ENCODE peak calls at places on chromosomes 11 and 22, in nine cellular contexts. One of them, this sample, is unnamed.

GRCh38 chr11:33620423-33621120 is 80.1 kb downstream of the C11orf91 start:
- DNase-seq in heart left ventricle: no peak
- DNase-seq in HFF-Myc: no peak
- DNase-seq in mucosa of descending colon: no peak
- DNase-seq in fibroblast of villous mesenchyme: no peak
- DNase-seq in HCT116: no peak
- DNase-seq in esophagus muscularis mucosa: no peak
- DNase-seq in astrocyte of the cerebellum: peak
- DNase-seq in tibial artery: no peak
- DNase-seq in this sample: no peak

GRCh38 chr11:66346476-66347424 is 679 bp downstream of the B4GAT1 start:
- DNase-seq in heart left ventricle: no peak
- DNase-seq in HFF-Myc: no peak
- DNase-seq in mucosa of descending colon: no peak
- DNase-seq in fibroblast of villous mesenchyme: no peak
- DNase-seq in HCT116: no peak
- DNase-seq in esophagus muscularis mucosa: no peak
- DNase-seq in astrocyte of the cerebellum: no peak
- DNase-seq in tibial artery: no peak
- DNase-seq in this sample: no peak

GRCh38 chr11:23226331-23226909 is 366.1 kb upstream of the CCDC179 start:
- DNase-seq in heart left ventricle: no peak
- DNase-seq in HFF-Myc: peak
- DNase-seq in mucosa of descending colon: no peak
- DNase-seq in fibroblast of villous mesenchyme: peak
- DNase-seq in HCT116: no peak
- DNase-seq in esophagus muscularis mucosa: no peak
- DNase-seq in astrocyte of the cerebellum: no peak
- DNase-seq in tibial artery: no peak
- DNase-seq in this sample: no peak

GRCh38 chr11:110355011-110355744 is 58.8 kb upstream of the RDX start:
- DNase-seq in heart left ventricle: no peak
- DNase-seq in HFF-Myc: no peak
- DNase-seq in mucosa of descending colon: no peak
- DNase-seq in fibroblast of villous mesenchyme: no peak
- DNase-seq in HCT116: no peak
- DNase-seq in esophagus muscularis mucosa: no peak
- DNase-seq in astrocyte of the cerebellum: no peak
- DNase-seq in tibial artery: no peak
- DNase-seq in this sample: no peak

GRCh38 chr22:45884201-45885067 is 92.5 kb downstream of the WNT7B start:
- DNase-seq in heart left ventricle: peak
- DNase-seq in HFF-Myc: no peak
- DNase-seq in mucosa of descending colon: no peak
- DNase-seq in fibroblast of villous mesenchyme: no peak
- DNase-seq in HCT116: no peak
- DNase-seq in esophagus muscularis mucosa: no peak
- DNase-seq in astrocyte of the cerebellum: no peak
- DNase-seq in tibial artery: no peak
- DNase-seq in this sample: no peak

GRCh38 chr11:25065711-25066110 is 568.9 kb downstream of the LUZP2 start:
- DNase-seq in heart left ventricle: no peak
- DNase-seq in HFF-Myc: no peak
- DNase-seq in mucosa of descending colon: no peak
- DNase-seq in fibroblast of villous mesenchyme: no peak
- DNase-seq in HCT116: no peak
- DNase-seq in esophagus muscularis mucosa: no peak
- DNase-seq in astrocyte of the cerebellum: peak
- DNase-seq in tibial artery: no peak
- DNase-seq in this sample: no peak

GRCh38 chr11:121248496-121248895 is 44.1 kb upstream of the SC5D start:
- DNase-seq in heart left ventricle: no peak
- DNase-seq in HFF-Myc: no peak
- DNase-seq in mucosa of descending colon: no peak
- DNase-seq in fibroblast of villous mesenchyme: no peak
- DNase-seq in HCT116: no peak
- DNase-seq in esophagus muscularis mucosa: no peak
- DNase-seq in astrocyte of the cerebellum: no peak
- DNase-seq in tibial artery: no peak
- DNase-seq in this sample: no peak

GRCh38 chr22:43796567-43796966 is 15.5 kb downstream of the EFCAB6 start:
- DNase-seq in heart left ventricle: no peak
- DNase-seq in HFF-Myc: no peak
- DNase-seq in mucosa of descending colon: peak
- DNase-seq in fibroblast of villous mesenchyme: peak
- DNase-seq in HCT116: peak
- DNase-seq in esophagus muscularis mucosa: peak
- DNase-seq in astrocyte of the cerebellum: no peak
- DNase-seq in tibial artery: no peak
- DNase-seq in this sample: no peak

GRCh38 chr11:124643042-124643604 is 20.5 kb downstream of the TBRG1 start:
- DNase-seq in heart left ventricle: no peak
- DNase-seq in HFF-Myc: no peak
- DNase-seq in mucosa of descending colon: no peak
- DNase-seq in fibroblast of villous mesenchyme: no peak
- DNase-seq in HCT116: no peak
- DNase-seq in esophagus muscularis mucosa: no peak
- DNase-seq in astrocyte of the cerebellum: no peak
- DNase-seq in tibial artery: no peak
- DNase-seq in this sample: no peak

GRCh38 chr11:125371451-125371935 is 124.6 kb downstream of the FEZ1 start:
- DNase-seq in heart left ventricle: no peak
- DNase-seq in HFF-Myc: no peak
- DNase-seq in mucosa of descending colon: no peak
- DNase-seq in fibroblast of villous mesenchyme: no peak
- DNase-seq in HCT116: no peak
- DNase-seq in esophagus muscularis mucosa: no peak
- DNase-seq in astrocyte of the cerebellum: no peak
- DNase-seq in tibial artery: no peak
- DNase-seq in this sample: no peak

GRCh38 chr11:106216281-106216680 is 138.8 kb downstream of the AASDHPPT start:
- DNase-seq in heart left ventricle: no peak
- DNase-seq in HFF-Myc: no peak
- DNase-seq in mucosa of descending colon: no peak
- DNase-seq in fibroblast of villous mesenchyme: no peak
- DNase-seq in HCT116: no peak
- DNase-seq in esophagus muscularis mucosa: no peak
- DNase-seq in astrocyte of the cerebellum: no peak
- DNase-seq in tibial artery: no peak
- DNase-seq in this sample: no peak

GRCh38 chr11:16945671-16946469 is 68.3 kb downstream of the PLEKHA7 start:
- DNase-seq in heart left ventricle: peak
- DNase-seq in HFF-Myc: no peak
- DNase-seq in mucosa of descending colon: peak
- DNase-seq in fibroblast of villous mesenchyme: peak
- DNase-seq in HCT116: peak
- DNase-seq in esophagus muscularis mucosa: no peak
- DNase-seq in astrocyte of the cerebellum: peak
- DNase-seq in tibial artery: no peak
- DNase-seq in this sample: no peak

GRCh38 chr11:92216789-92217188 is 7.8 kb upstream of the FAT3 start:
- DNase-seq in heart left ventricle: no peak
- DNase-seq in HFF-Myc: no peak
- DNase-seq in mucosa of descending colon: no peak
- DNase-seq in fibroblast of villous mesenchyme: no peak
- DNase-seq in HCT116: no peak
- DNase-seq in esophagus muscularis mucosa: no peak
- DNase-seq in astrocyte of the cerebellum: no peak
- DNase-seq in tibial artery: no peak
- DNase-seq in this sample: no peak

GRCh38 chr11:37849731-37850130 is 1251.7 kb upstream of the RAG2 start:
- DNase-seq in heart left ventricle: no peak
- DNase-seq in HFF-Myc: no peak
- DNase-seq in mucosa of descending colon: no peak
- DNase-seq in fibroblast of villous mesenchyme: no peak
- DNase-seq in HCT116: no peak
- DNase-seq in esophagus muscularis mucosa: no peak
- DNase-seq in astrocyte of the cerebellum: no peak
- DNase-seq in tibial artery: no peak
- DNase-seq in this sample: no peak
- H3K4me3 ChIP-seq in heart left ventricle: no peak
- H3K4me3 ChIP-seq in HFF-Myc: no peak
- H3K4me3 ChIP-seq in mucosa of descending colon: no peak
- H3K4me3 ChIP-seq in fibroblast of villous mesenchyme: no peak
- H3K4me3 ChIP-seq in HCT116: no peak
- H3K4me3 ChIP-seq in esophagus muscularis mucosa: no peak
- H3K4me3 ChIP-seq in astrocyte of the cerebellum: no peak
- H3K4me3 ChIP-seq in tibial artery: no peak
- H3K4me3 ChIP-seq in this sample: no peak

DNA sequence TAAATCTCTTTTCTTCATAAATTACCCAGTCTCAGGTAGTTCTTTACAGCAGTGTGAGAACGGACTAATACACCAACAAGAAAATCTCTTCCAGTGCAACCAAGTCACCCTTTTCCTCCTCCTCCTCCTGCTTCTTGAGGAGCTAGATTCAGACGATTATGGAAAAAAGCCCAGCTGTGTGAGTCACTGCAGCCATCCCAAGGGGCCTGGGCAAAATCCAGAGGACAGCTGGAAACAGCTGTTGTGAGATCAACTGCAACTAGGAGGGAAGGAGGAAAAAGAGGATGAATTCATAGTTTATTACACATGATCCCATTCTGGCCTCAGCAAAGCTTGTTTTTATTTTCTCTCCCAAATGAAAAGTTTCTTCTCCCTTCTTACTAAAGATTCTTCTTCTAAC is 32.9 kb downstream of the RBFOX2 start:
- DNase-seq in heart left ventricle: peak
- DNase-seq in HFF-Myc: peak
- DNase-seq in mucosa of descending colon: peak
- DNase-seq in fibroblast of villous mesenchyme: peak
- DNase-seq in HCT116: no peak
- DNase-seq in esophagus muscularis mucosa: peak
- DNase-seq in astrocyte of the cerebellum: peak
- DNase-seq in tibial artery: peak
- DNase-seq in this sample: peak
- H3K4me3 ChIP-seq in heart left ventricle: peak
- H3K4me3 ChIP-seq in HFF-Myc: no peak
- H3K4me3 ChIP-seq in mucosa of descending colon: no peak
- H3K4me3 ChIP-seq in fibroblast of villous mesenchyme: peak
- H3K4me3 ChIP-seq in HCT116: no peak
- H3K4me3 ChIP-seq in esophagus muscularis mucosa: no peak
- H3K4me3 ChIP-seq in astrocyte of the cerebellum: no peak
- H3K4me3 ChIP-seq in tibial artery: no peak
- H3K4me3 ChIP-seq in this sample: no peak

GRCh38 chr11:99020324-99021225 is at the start of gene CNTN5:
- DNase-seq in heart left ventricle: peak
- DNase-seq in HFF-Myc: no peak
- DNase-seq in mucosa of descending colon: peak
- DNase-seq in fibroblast of villous mesenchyme: no peak
- DNase-seq in HCT116: no peak
- DNase-seq in esophagus muscularis mucosa: peak
- DNase-seq in astrocyte of the cerebellum: peak
- DNase-seq in tibial artery: peak
- DNase-seq in this sample: no peak
- H3K4me3 ChIP-seq in heart left ventricle: peak
- H3K4me3 ChIP-seq in HFF-Myc: no peak
- H3K4me3 ChIP-seq in mucosa of descending colon: no peak
- H3K4me3 ChIP-seq in fibroblast of villous mesenchyme: peak
- H3K4me3 ChIP-seq in HCT116: no peak
- H3K4me3 ChIP-seq in esophagus muscularis mucosa: peak
- H3K4me3 ChIP-seq in astrocyte of the cerebellum: peak
- H3K4me3 ChIP-seq in tibial artery: peak
- H3K4me3 ChIP-seq in this sample: peak

GRCh38 chr11:133948711-133949110 is 8.1 kb downstream of the IGSF9B start:
- DNase-seq in heart left ventricle: no peak
- DNase-seq in HFF-Myc: no peak
- DNase-seq in mucosa of descending colon: no peak
- DNase-seq in fibroblast of villous mesenchyme: no peak
- DNase-seq in HCT116: no peak
- DNase-seq in esophagus muscularis mucosa: no peak
- DNase-seq in astrocyte of the cerebellum: no peak
- DNase-seq in tibial artery: no peak
- DNase-seq in this sample: no peak

GRCh38 chr11:133953571-133953970 is 3.2 kb downstream of the IGSF9B start:
- DNase-seq in heart left ventricle: no peak
- DNase-seq in HFF-Myc: no peak
- DNase-seq in mucosa of descending colon: no peak
- DNase-seq in fibroblast of villous mesenchyme: no peak
- DNase-seq in HCT116: no peak
- DNase-seq in esophagus muscularis mucosa: no peak
- DNase-seq in astrocyte of the cerebellum: no peak
- DNase-seq in tibial artery: no peak
- DNase-seq in this sample: no peak

GRCh38 chr11:133951484-133952198 is 5.1 kb downstream of the IGSF9B start:
- DNase-seq in heart left ventricle: no peak
- DNase-seq in HFF-Myc: no peak
- DNase-seq in mucosa of descending colon: no peak
- DNase-seq in fibroblast of villous mesenchyme: peak
- DNase-seq in HCT116: no peak
- DNase-seq in esophagus muscularis mucosa: no peak
- DNase-seq in astrocyte of the cerebellum: no peak
- DNase-seq in tibial artery: peak
- DNase-seq in this sample: no peak

GRCh38 chr11:133952199-133953190 is 4.3 kb downstream of the IGSF9B start:
- DNase-seq in heart left ventricle: no peak
- DNase-seq in HFF-Myc: no peak
- DNase-seq in mucosa of descending colon: no peak
- DNase-seq in fibroblast of villous mesenchyme: no peak
- DNase-seq in HCT116: no peak
- DNase-seq in esophagus muscularis mucosa: no peak
- DNase-seq in astrocyte of the cerebellum: no peak
- DNase-seq in tibial artery: no peak
- DNase-seq in this sample: no peak

GRCh38 chr11:133950874-133951483 is 5.8 kb downstream of the IGSF9B start:
- DNase-seq in heart left ventricle: peak
- DNase-seq in HFF-Myc: no peak
- DNase-seq in mucosa of descending colon: no peak
- DNase-seq in fibroblast of villous mesenchyme: no peak
- DNase-seq in HCT116: no peak
- DNase-seq in esophagus muscularis mucosa: no peak
- DNase-seq in astrocyte of the cerebellum: no peak
- DNase-seq in tibial artery: peak
- DNase-seq in this sample: no peak
- H3K4me3 ChIP-seq in heart left ventricle: peak
- H3K4me3 ChIP-seq in HFF-Myc: no peak
- H3K4me3 ChIP-seq in mucosa of descending colon: no peak
- H3K4me3 ChIP-seq in fibroblast of villous mesenchyme: no peak
- H3K4me3 ChIP-seq in HCT116: no peak
- H3K4me3 ChIP-seq in esophagus muscularis mucosa: peak
- H3K4me3 ChIP-seq in astrocyte of the cerebellum: peak
- H3K4me3 ChIP-seq in tibial artery: peak
- H3K4me3 ChIP-seq in this sample: peak

GRCh38 chr11:32433249-32434115 is 1.9 kb downstream of the WT1 start:
- DNase-seq in heart left ventricle: no peak
- DNase-seq in HFF-Myc: no peak
- DNase-seq in mucosa of descending colon: no peak
- DNase-seq in fibroblast of villous mesenchyme: no peak
- DNase-seq in HCT116: no peak
- DNase-seq in esophagus muscularis mucosa: no peak
- DNase-seq in astrocyte of the cerebellum: no peak
- DNase-seq in tibial artery: no peak
- DNase-seq in this sample: no peak
- H3K4me3 ChIP-seq in heart left ventricle: peak
- H3K4me3 ChIP-seq in HFF-Myc: no peak
- H3K4me3 ChIP-seq in mucosa of descending colon: no peak
- H3K4me3 ChIP-seq in fibroblast of villous mesenchyme: peak
- H3K4me3 ChIP-seq in HCT116: no peak
- H3K4me3 ChIP-seq in esophagus muscularis mucosa: peak
- H3K4me3 ChIP-seq in astrocyte of the cerebellum: no peak
- H3K4me3 ChIP-seq in tibial artery: peak
- H3K4me3 ChIP-seq in this sample: peak